ENCODE peak calls at places on chromosomes 12 and 14, in nine cellular contexts. B, P, D, T, J, S, M, H and Z are unnamed samples.

GRCh38 chr12:4308334-4308960 is 12.6 kb upstream of the TIGAR start:
- DNase-seq in B (no peak), P (peak; percentile 34), D (no peak), T (no peak), J (no peak), S (no peak), M (no peak), H (no peak), Z (no peak)

GRCh38 chr14:89067293-89067972 is 243.0 kb downstream of the TTC8 start:
- DNase-seq in B (no peak), P (no peak), D (no peak), T (no peak), J (no peak), S (no peak), M (no peak), H (no peak), Z (no peak)

GRCh38 chr14:72613975-72614319 is 280.0 kb downstream of the DPF3 start:
- DNase-seq in B (no peak), P (no peak), D (no peak), T (no peak), J (no peak), S (no peak), M (no peak), H (no peak), Z (no peak)

GRCh38 chr14:94317259-94317658 is 5.9 kb downstream of the SERPINA6 start:
- DNase-seq in B (peak; percentile 67), P (no peak), D (no peak), T (peak; percentile 68), J (no peak), S (no peak), M (no peak), H (no peak), Z (peak; percentile 69)

GRCh38 chr12:106003297-106003696 is 135.5 kb downstream of the NUAK1 start:
- DNase-seq in B (no peak), P (no peak), D (no peak), T (no peak), J (no peak), S (no peak), M (no peak), H (no peak), Z (no peak)

GRCh38 chr12:96199465-96199864 is 5.3 kb downstream of the ELK3 start:
- DNase-seq in B (no peak), P (no peak), D (no peak), T (no peak), J (no peak), S (no peak), M (no peak), H (no peak), Z (no peak)

GRCh38 chr14:90555126-90556049 is 158.6 kb downstream of the CALM1 start:
- DNase-seq in B (no peak), P (no peak), D (no peak), T (no peak), J (no peak), S (no peak), M (no peak), H (no peak), Z (no peak)

GRCh38 chr14:26598081-26598671 is 343 bp upstream of the NOVA1 start:
- DNase-seq in B (no peak), P (peak; percentile 20), D (peak; percentile 74), T (peak; percentile 97), J (peak; percentile 25), S (peak; percentile 75), M (peak; percentile 93), H (peak; percentile 90), Z (peak; percentile 80)

GRCh38 chr12:26636710-26637328 is 196.2 kb downstream of the ITPR2 start:
- DNase-seq in B (peak; percentile 57), P (peak; percentile 37), D (no peak), T (peak; percentile 53), J (no peak), S (no peak), M (no peak), H (peak; percentile 71), Z (no peak)

GRCh38 chr12:14955876-14956811 is 5.3 kb downstream of the ARHGDIB start:
- DNase-seq in B (no peak), P (no peak), D (no peak), T (no peak), J (no peak), S (no peak), M (no peak), H (no peak), Z (no peak)

GRCh38 chr14:38838979-38839323 is 264.1 kb downstream of the SEC23A start:
- DNase-seq in B (no peak), P (no peak), D (no peak), T (no peak), J (no peak), S (no peak), M (no peak), H (no peak), Z (no peak)

GRCh38 chr12:120534703-120535655 is 823 bp downstream of the RNF10 start:
- DNase-seq in B (peak; percentile 80), P (peak; percentile 77), D (peak; percentile 50), T (peak; percentile 89), J (no peak), S (peak; percentile 77), M (peak; percentile 23), H (peak; percentile 88), Z (peak; percentile 54)

GRCh38 chr12:109479761-109480160 is 2.3 kb downstream of the UBE3B start:
- DNase-seq in B (no peak), P (no peak), D (no peak), T (no peak), J (no peak), S (no peak), M (no peak), H (no peak), Z (no peak)

GRCh38 chr12:46148706-46149463 is 120.0 kb downstream of the SLC38A1 start:
- DNase-seq in B (no peak), P (no peak), D (no peak), T (no peak), J (no peak), S (no peak), M (no peak), H (no peak), Z (no peak)

GRCh38 chr14:43204816-43205215 is 1302.3 kb downstream of the FSCB start:
- DNase-seq in B (no peak), P (no peak), D (no peak), T (no peak), J (no peak), S (no peak), M (no peak), H (no peak), Z (no peak)

GRCh38 chr12:11621797-11622423 is 27.6 kb upstream of the ETV6 start:
- DNase-seq in B (peak; percentile 6), P (no peak), D (no peak), T (no peak), J (no peak), S (no peak), M (no peak), H (no peak), Z (peak; percentile 22)

GRCh38 chr12:11628353-11628752 is 21.1 kb upstream of the ETV6 start:
- DNase-seq in B (no peak), P (no peak), D (no peak), T (no peak), J (no peak), S (no peak), M (no peak), H (no peak), Z (no peak)

GRCh38 chr12:11623382-11623781 is 26.1 kb upstream of the ETV6 start:
- DNase-seq in B (no peak), P (no peak), D (no peak), T (no peak), J (no peak), S (no peak), M (no peak), H (no peak), Z (no peak)

GRCh38 chr12:11624126-11624525 is 25.3 kb upstream of the ETV6 start:
- DNase-seq in B (no peak), P (no peak), D (no peak), T (no peak), J (no peak), S (no peak), M (no peak), H (no peak), Z (no peak)

DNA sequence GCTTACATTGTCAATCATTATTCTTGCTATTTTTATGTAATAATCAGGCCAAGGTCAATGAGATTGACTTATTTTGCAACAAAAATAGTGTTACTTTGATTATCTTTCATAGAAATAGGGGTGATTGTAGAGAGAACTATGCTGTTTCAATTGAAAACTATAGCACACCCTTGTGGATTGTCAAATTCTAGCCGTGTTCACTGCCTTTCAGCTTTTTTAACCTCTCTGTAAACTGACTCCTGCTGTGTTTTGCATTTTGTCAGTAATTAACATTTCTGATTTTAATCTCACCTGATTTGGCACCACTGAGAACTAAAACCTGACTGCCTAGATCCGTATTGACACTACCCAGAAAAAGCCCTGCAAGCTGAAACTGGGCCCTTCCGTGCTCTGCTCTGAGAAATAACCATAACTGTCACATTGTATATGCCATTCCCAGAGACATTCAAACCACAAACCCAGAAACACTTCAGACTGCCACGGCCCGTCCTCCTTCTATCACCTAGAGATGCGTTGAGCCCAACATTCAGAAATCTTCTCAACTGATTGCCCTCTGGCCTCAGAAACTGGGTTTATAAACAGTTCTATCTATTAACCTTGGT is 26.6 kb upstream of the ETV6 start:
- DNase-seq in B (no peak), P (no peak), D (no peak), T (no peak), J (no peak), S (no peak), M (no peak), H (no peak), Z (no peak)
- TF ChIP-seq CTCF in B (no peak), P (no peak), D (no peak), T (peak; percentile 36), J (no peak), S (peak; percentile 22), M (no peak), H (peak; percentile 22), Z (no peak)

DNA sequence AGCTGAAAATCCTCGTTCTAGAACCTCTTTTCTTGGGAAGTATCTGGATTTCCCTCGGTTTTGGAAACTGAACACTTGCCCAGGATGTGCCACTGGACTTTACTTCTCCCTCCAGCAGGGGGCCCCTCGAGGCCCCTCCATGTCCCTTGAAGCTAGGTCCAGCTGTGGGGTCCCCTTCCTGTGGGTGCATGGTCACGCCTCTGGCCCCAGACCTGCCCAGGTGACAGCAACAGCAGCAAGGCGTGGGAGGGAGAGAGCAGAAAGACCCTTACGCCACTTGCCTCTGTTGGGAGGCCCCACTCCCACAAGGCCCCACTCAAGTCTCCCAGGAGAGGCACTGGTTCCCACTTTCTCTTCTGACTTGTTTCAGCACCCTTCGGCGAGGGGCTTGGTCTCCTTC is 3.1 kb downstream of the SLC25A29 start:
- DNase-seq in B (peak; percentile 50), P (no peak), D (no peak), T (no peak), J (no peak), S (no peak), M (no peak), H (no peak), Z (no peak)
- TF ChIP-seq CTCF in B (peak; percentile 44), P (peak; percentile 54), D (peak; percentile 53), T (peak; percentile 70), J (peak; percentile 42), S (peak; percentile 64), M (peak; percentile 48), H (peak; percentile 74), Z (peak; percentile 49)

GRCh38 chr14:81453166-81453766 is 53.1 kb upstream of the STON2 start:
- DNase-seq in B (peak; percentile 68), P (peak; percentile 37), D (no peak), T (peak; percentile 70), J (no peak), S (no peak), M (no peak), H (peak; percentile 67), Z (peak; percentile 62)
- TF ChIP-seq CTCF in B (peak; percentile 86), P (peak; percentile 88), D (peak; percentile 86), T (peak; percentile 90), J (peak; percentile 79), S (peak; percentile 89), M (peak; percentile 80), H (peak; percentile 84), Z (peak; percentile 89)

GRCh38 chr12:52646613-52647012 is 5.4 kb downstream of the KRT2 start:
- DNase-seq in B (no peak), P (no peak), D (no peak), T (no peak), J (no peak), S (no peak), M (no peak), H (no peak), Z (no peak)
- TF ChIP-seq CTCF in B (no peak), P (no peak), D (no peak), T (no peak), J (no peak), S (no peak), M (no peak), H (no peak), Z (no peak)